ENCODE peak calls at places on chromosomes 6 and 20, in seven cellular contexts. H is right lobe of liver, J is A549, V is spleen, Q is sigmoid colon, Z is esophagus muscularis mucosa, A is HCT116. W is an unnamed sample.

GRCh38 chr20:35845561-35845960 is 73.7 kb downstream of the PHF20 start:
- DNase-seq in H (no peak), J (no peak), V (no peak), Q (no peak), Z (no peak), A (no peak), W (no peak)

GRCh38 chr6:74611220-74611619 is 594.6 kb downstream of the COL12A1 start:
- DNase-seq in H (no peak), J (no peak), V (no peak), Q (no peak), Z (no peak), A (no peak), W (no peak)

GRCh38 chr6:6875818-6876470 is 231.8 kb upstream of the RREB1 start:
- DNase-seq in H (no peak), J (peak; percentile 59), V (no peak), Q (no peak), Z (no peak), A (peak; percentile 66), W (no peak)

GRCh38 chr6:147222160-147222838 is 18.1 kb downstream of the STXBP5 start:
- DNase-seq in H (no peak), J (no peak), V (no peak), Q (no peak), Z (no peak), A (no peak), W (no peak)

GRCh38 chr6:81969011-81969410 is 216.5 kb upstream of the TENT5A start:
- DNase-seq in H (no peak), J (no peak), V (no peak), Q (no peak), Z (no peak), A (no peak), W (no peak)

GRCh38 chr6:166619912-166620311 is 7.1 kb downstream of the RPS6KA2 start:
- DNase-seq in H (no peak), J (no peak), V (no peak), Q (no peak), Z (no peak), A (no peak), W (peak; percentile 75)

GRCh38 chr20:38435555-38435939 is 419 bp upstream of the SNHG17 start:
- DNase-seq in H (no peak), J (no peak), V (no peak), Q (no peak), Z (no peak), A (no peak), W (no peak)

GRCh38 chr20:52342913-52343312 is 151.3 kb upstream of the ZFP64 start:
- DNase-seq in H (no peak), J (no peak), V (no peak), Q (no peak), Z (peak; percentile 86), A (no peak), W (no peak)

GRCh38 chr6:9496837-9497236 is 918.0 kb downstream of the TFAP2A start:
- DNase-seq in H (no peak), J (no peak), V (no peak), Q (no peak), Z (no peak), A (no peak), W (no peak)

GRCh38 chr6:19999319-20000191 is 162.4 kb downstream of the ID4 start:
- DNase-seq in H (no peak), J (no peak), V (no peak), Q (no peak), Z (peak; percentile 88), A (peak; percentile 36), W (no peak)

GRCh38 chr6:27672113-27672799 is 199.4 kb upstream of the ZNF184 start:
- DNase-seq in H (no peak), J (no peak), V (no peak), Q (no peak), Z (no peak), A (peak; percentile 90), W (no peak)

GRCh38 chr6:129306826-129307225 is 403.2 kb downstream of the ARHGAP18 start:
- DNase-seq in H (no peak), J (no peak), V (no peak), Q (no peak), Z (no peak), A (no peak), W (no peak)

GRCh38 chr6:37783831-37784584 is 35.5 kb upstream of the ZFAND3 start:
- DNase-seq in H (no peak), J (no peak), V (no peak), Q (peak; percentile 73), Z (no peak), A (no peak), W (no peak)

GRCh38 chr20:17806739-17807441 is 107.1 kb downstream of the BANF2 start:
- DNase-seq in H (peak; percentile 69), J (no peak), V (no peak), Q (peak; percentile 91), Z (no peak), A (no peak), W (no peak)

GRCh38 chr6:14243617-14244016 is 126.0 kb downstream of the CD83 start:
- DNase-seq in H (no peak), J (no peak), V (no peak), Q (no peak), Z (peak; percentile 62), A (no peak), W (no peak)

GRCh38 chr6:72953901-72954494 is 271.3 kb downstream of the KHDC1L start:
- DNase-seq in H (no peak), J (no peak), V (no peak), Q (no peak), Z (no peak), A (no peak), W (no peak)

GRCh38 chr6:31713991-31714684 is 1.0 kb upstream of the LY6G6D start:
- DNase-seq in H (no peak), J (no peak), V (no peak), Q (no peak), Z (no peak), A (no peak), W (no peak)

GRCh38 chr6:90202156-90202555 is 94.5 kb downstream of the BACH2 start:
- DNase-seq in H (no peak), J (no peak), V (no peak), Q (no peak), Z (no peak), A (no peak), W (no peak)

GRCh38 chr6:26199057-26199772 is 112.0 kb downstream of the HFE start:
- DNase-seq in H (peak; percentile 80), J (no peak), V (peak; percentile 96), Q (peak; percentile 85), Z (peak; percentile 94), A (peak; percentile 95), W (peak; percentile 68)

DNA sequence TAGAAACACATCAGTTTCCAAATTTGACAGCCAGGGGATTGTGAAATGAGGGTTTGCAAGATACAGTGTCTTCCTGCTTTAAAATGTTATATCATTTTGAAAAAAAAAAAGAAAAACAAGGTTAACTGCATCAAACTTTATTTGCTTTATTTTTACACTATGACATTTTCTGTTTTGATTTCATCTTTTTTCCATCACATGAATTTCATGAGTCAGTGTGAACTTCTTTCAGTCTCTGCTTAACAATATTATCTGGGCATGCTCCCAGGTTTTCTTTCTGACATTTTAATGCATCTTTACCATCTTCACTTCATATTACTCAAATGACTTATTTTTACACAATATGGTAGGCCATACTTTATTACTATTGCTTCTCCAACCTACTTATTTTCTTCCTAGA is 1.9 kb downstream of the NCOA7 start:
- DNase-seq in H (no peak), J (no peak), V (no peak), Q (no peak), Z (no peak), A (no peak), W (no peak)
- H3K4me1 ChIP-seq in H (no peaks in the 10 kb centered on the region), J (peaks cover 59% of the 10 kb centered on the region), V (peaks cover 70% of the 10 kb centered on the region), Q (peaks cover 14% of the 10 kb centered on the region), Z (peaks cover 21% of the 10 kb centered on the region), A (peaks cover 23% of the 10 kb centered on the region), W (peaks cover 6% of the 10 kb centered on the region)

GRCh38 chr20:32820000-32820697 is 395 bp downstream of the MAPRE1 start:
- DNase-seq in H (peak; percentile 78), J (peak; percentile 36), V (peak; percentile 96), Q (no peak), Z (no peak), A (peak; percentile 15), W (no peak)
- TF ChIP-seq POLR2A in H (peak; percentile 44), J (peak; percentile 21), V (no peak), Q (no peak), Z (no peak), A (no peak), W (no peak)

GRCh38 chr6:2507638-2508037 is 243.1 kb downstream of the MYLK4 start:
- DNase-seq in H (no peak), J (no peak), V (no peak), Q (no peak), Z (no peak), A (no peak), W (no peak)
- H3K4me1 ChIP-seq in H (no peaks in the 10 kb centered on the region), J (peaks cover 18% of the 10 kb centered on the region), V (no peaks in the 10 kb centered on the region), Q (no peaks in the 10 kb centered on the region), Z (no peaks in the 10 kb centered on the region), A (no peaks in the 10 kb centered on the region), W (no peaks in the 10 kb centered on the region)

GRCh38 chr6:108260126-108260808 is 573 bp downstream of the SNX3 start:
- DNase-seq in H (no peak), J (peak; percentile 27), V (peak; percentile 79), Q (peak; percentile 67), Z (no peak), A (peak; percentile 16), W (peak; percentile 26)

GRCh38 chr6:108263371-108263770 is 2.5 kb upstream of the SNX3 start:
- DNase-seq in H (no peak), J (no peak), V (no peak), Q (no peak), Z (no peak), A (no peak), W (no peak)

GRCh38 chr6:108260809-108261569 is at the start of gene SNX3:
- DNase-seq in H (peak; percentile 98), J (peak; percentile 86), V (peak; percentile 100), Q (peak; percentile 98), Z (peak; percentile 97), A (peak; percentile 89), W (peak; percentile 86)
- TF ChIP-seq POLR2A in H (peak; percentile 77), J (peak; percentile 58), V (no peak), Q (peak; percentile 12), Z (peak; percentile 65), A (peak; percentile 81), W (peak; percentile 52)

GRCh38 chr6:158517581-158517980 is 42.3 kb upstream of the TMEM181 start:
- DNase-seq in H (no peak), J (no peak), V (no peak), Q (no peak), Z (no peak), A (no peak), W (no peak)

GRCh38 chr6:158517038-158517437 is 42.9 kb upstream of the TMEM181 start:
- DNase-seq in H (no peak), J (no peak), V (no peak), Q (no peak), Z (no peak), A (no peak), W (no peak)

GRCh38 chr6:158519761-158520160 is 40.1 kb upstream of the TMEM181 start:
- DNase-seq in H (no peak), J (no peak), V (no peak), Q (no peak), Z (no peak), A (no peak), W (no peak)

GRCh38 chr6:158518196-158519127 is 41.4 kb upstream of the TMEM181 start:
- DNase-seq in H (no peak), J (peak; percentile 70), V (no peak), Q (no peak), Z (no peak), A (peak; percentile 77), W (no peak)

GRCh38 chr6:158519354-158519753 is 40.5 kb upstream of the TMEM181 start:
- DNase-seq in H (no peak), J (no peak), V (no peak), Q (no peak), Z (no peak), A (no peak), W (no peak)
- H3K4me1 ChIP-seq in H (no peaks in the 10 kb centered on the region), J (peaks cover 12% of the 10 kb centered on the region), V (peaks cover 14% of the 10 kb centered on the region), Q (peaks cover 9% of the 10 kb centered on the region), Z (peaks cover 15% of the 10 kb centered on the region), A (peaks cover 6% of the 10 kb centered on the region), W (no peaks in the 10 kb centered on the region)